ENCODE peak calls at places on chromosomes 11 and 22, in seven cellular contexts. E, M, I, S, A, U and K are unnamed samples.

GRCh38 chr11:2513441-2513840 is 68.6 kb downstream of the KCNQ1 start:
- DNase-seq in E (peak), M (no peak), I (no peak), S (no peak), A (no peak), U (peak), K (no peak)

GRCh38 chr11:77374611-77375031 is 73.1 kb upstream of the GDPD4 start:
- DNase-seq in E (no peak), M (peak), I (no peak), S (no peak), A (peak), U (no peak), K (no peak)

GRCh38 chr11:126734752-126735151 is 265.8 kb downstream of the KIRREL3 start:
- DNase-seq in E (no peak), M (no peak), I (no peak), S (no peak), A (no peak), U (no peak), K (no peak)

GRCh38 chr11:34425863-34426262 is 12.9 kb upstream of the CAT start:
- DNase-seq in E (no peak), M (peak), I (no peak), S (no peak), A (no peak), U (no peak), K (no peak)

GRCh38 chr11:68569357-68569756 is 108.8 kb downstream of the PPP6R3 start:
- DNase-seq in E (no peak), M (no peak), I (peak), S (no peak), A (no peak), U (no peak), K (no peak)

GRCh38 chr22:17754233-17754925 is 19.9 kb downstream of the BID start:
- DNase-seq in E (no peak), M (peak), I (no peak), S (no peak), A (no peak), U (no peak), K (no peak)

GRCh38 chr11:27255447-27255828 is 107.6 kb downstream of the CCDC34 start:
- DNase-seq in E (no peak), M (peak), I (no peak), S (peak), A (peak), U (no peak), K (no peak)

GRCh38 chr11:108973402-108974119 is 308.7 kb downstream of the DDX10 start:
- DNase-seq in E (no peak), M (peak), I (no peak), S (no peak), A (peak), U (no peak), K (peak)

GRCh38 chr22:48719978-48720661 is 1107.6 kb downstream of the BRD1 start:
- DNase-seq in E (no peak), M (no peak), I (no peak), S (no peak), A (no peak), U (no peak), K (no peak)

GRCh38 chr11:130102457-130103249 is 33.0 kb downstream of the APLP2 start:
- DNase-seq in E (no peak), M (no peak), I (no peak), S (no peak), A (no peak), U (no peak), K (no peak)